ENCODE peak calls at places on chromosomes 13 and 19, in four cellular contexts. One of them, this sample, is unnamed.

GRCh38 chr13:111573801-111574200 is 253.4 kb downstream of the TEX29 start:
- DNase-seq in HCT116: no peak
- DNase-seq in SK-N-DZ: no peak
- DNase-seq in activated naive CD8-positive, alpha-beta T cell treated with anti-CD3 and anti-CD28 coated beads, Interleukin-2, amount 50 U/mL, for 16 hours: no peak
- DNase-seq in this sample: no peak

GRCh38 chr13:33129094-33129832 is 113.0 kb downstream of the KL start:
- DNase-seq in activated naive CD8-positive, alpha-beta T cell treated with anti-CD3 and anti-CD28 coated beads, Interleukin-2, amount 50 U/mL, for 16 hours: no peak
- DNase-seq in SK-N-DZ: no peak
- DNase-seq in HCT116: no peak
- DNase-seq in this sample: no peak

GRCh38 chr13:25167349-25167748 is 4.7 kb downstream of the AMER2 start:
- DNase-seq in SK-N-DZ: no peak
- DNase-seq in activated naive CD8-positive, alpha-beta T cell treated with anti-CD3 and anti-CD28 coated beads, Interleukin-2, amount 50 U/mL, for 16 hours: no peak
- DNase-seq in HCT116: no peak
- DNase-seq in this sample: no peak

GRCh38 chr19:33241530-33242101 is 16.0 kb upstream of the SLC7A10 start:
- DNase-seq in HCT116: no peak
- DNase-seq in activated naive CD8-positive, alpha-beta T cell treated with anti-CD3 and anti-CD28 coated beads, Interleukin-2, amount 50 U/mL, for 16 hours: no peak
- DNase-seq in SK-N-DZ: no peak
- DNase-seq in this sample: no peak

GRCh38 chr19:28881616-28882015 is 331.3 kb downstream of the UQCRFS1 start:
- DNase-seq in HCT116: no peak
- DNase-seq in SK-N-DZ: no peak
- DNase-seq in activated naive CD8-positive, alpha-beta T cell treated with anti-CD3 and anti-CD28 coated beads, Interleukin-2, amount 50 U/mL, for 16 hours: no peak
- DNase-seq in this sample: no peak

GRCh38 chr13:95298971-95299627 is 2.2 kb downstream of the ABCC4 start:
- DNase-seq in activated naive CD8-positive, alpha-beta T cell treated with anti-CD3 and anti-CD28 coated beads, Interleukin-2, amount 50 U/mL, for 16 hours: no peak
- DNase-seq in SK-N-DZ: no peak
- DNase-seq in HCT116: peak; percentile 36
- DNase-seq in this sample: no peak

GRCh38 chr19:23241433-23241832 is 8.8 kb downstream of the ZNF724 start:
- DNase-seq in SK-N-DZ: no peak
- DNase-seq in HCT116: no peak
- DNase-seq in activated naive CD8-positive, alpha-beta T cell treated with anti-CD3 and anti-CD28 coated beads, Interleukin-2, amount 50 U/mL, for 16 hours: no peak
- DNase-seq in this sample: no peak

GRCh38 chr19:47097396-47098217 is 16.0 kb downstream of the ZC3H4 start:
- DNase-seq in activated naive CD8-positive, alpha-beta T cell treated with anti-CD3 and anti-CD28 coated beads, Interleukin-2, amount 50 U/mL, for 16 hours: no peak
- DNase-seq in SK-N-DZ: no peak
- DNase-seq in HCT116: no peak
- DNase-seq in this sample: peak; percentile 41

GRCh38 chr13:50140153-50140552 is 124.9 kb downstream of the KCNRG start:
- DNase-seq in activated naive CD8-positive, alpha-beta T cell treated with anti-CD3 and anti-CD28 coated beads, Interleukin-2, amount 50 U/mL, for 16 hours: no peak
- DNase-seq in HCT116: no peak
- DNase-seq in SK-N-DZ: no peak
- DNase-seq in this sample: no peak

GRCh38 chr13:101869553-101869952 is 417.1 kb downstream of the ITGBL1 start:
- DNase-seq in activated naive CD8-positive, alpha-beta T cell treated with anti-CD3 and anti-CD28 coated beads, Interleukin-2, amount 50 U/mL, for 16 hours: no peak
- DNase-seq in HCT116: no peak
- DNase-seq in SK-N-DZ: no peak
- DNase-seq in this sample: no peak

GRCh38 chr19:1503089-1503924 is 9.5 kb downstream of the ADAMTSL5 start:
- DNase-seq in HCT116: no peak
- DNase-seq in activated naive CD8-positive, alpha-beta T cell treated with anti-CD3 and anti-CD28 coated beads, Interleukin-2, amount 50 U/mL, for 16 hours: peak; percentile 39
- DNase-seq in SK-N-DZ: peak; percentile 60
- DNase-seq in this sample: peak; percentile 75

GRCh38 chr19:52140077-52140710 is 456 bp upstream of the ZNF616 start:
- DNase-seq in SK-N-DZ: no peak
- DNase-seq in HCT116: no peak
- DNase-seq in activated naive CD8-positive, alpha-beta T cell treated with anti-CD3 and anti-CD28 coated beads, Interleukin-2, amount 50 U/mL, for 16 hours: no peak
- DNase-seq in this sample: no peak

GRCh38 chr19:47228168-47228936 is 2.6 kb downstream of the BBC3 start:
- DNase-seq in activated naive CD8-positive, alpha-beta T cell treated with anti-CD3 and anti-CD28 coated beads, Interleukin-2, amount 50 U/mL, for 16 hours: no peak
- DNase-seq in HCT116: no peak
- DNase-seq in SK-N-DZ: no peak
- DNase-seq in this sample: peak; percentile 43

GRCh38 chr19:12202250-12202649 is 39.4 kb downstream of the ZNF136 start:
- DNase-seq in activated naive CD8-positive, alpha-beta T cell treated with anti-CD3 and anti-CD28 coated beads, Interleukin-2, amount 50 U/mL, for 16 hours: peak; percentile 17
- DNase-seq in HCT116: no peak
- DNase-seq in SK-N-DZ: peak; percentile 26
- DNase-seq in this sample: no peak

GRCh38 chr19:2455481-2456300 is 1.1 kb downstream of the LMNB2 start:
- DNase-seq in HCT116: no peak
- DNase-seq in SK-N-DZ: no peak
- DNase-seq in activated naive CD8-positive, alpha-beta T cell treated with anti-CD3 and anti-CD28 coated beads, Interleukin-2, amount 50 U/mL, for 16 hours: no peak
- DNase-seq in this sample: peak; percentile 44

GRCh38 chr19:3801412-3802096 is 15.4 kb upstream of the MATK start:
- DNase-seq in SK-N-DZ: no peak
- DNase-seq in activated naive CD8-positive, alpha-beta T cell treated with anti-CD3 and anti-CD28 coated beads, Interleukin-2, amount 50 U/mL, for 16 hours: peak; percentile 29
- DNase-seq in HCT116: no peak
- DNase-seq in this sample: peak; percentile 52

GRCh38 chr13:73015799-73016198 is 43.0 kb upstream of the KLF5 start:
- DNase-seq in HCT116: no peak
- DNase-seq in SK-N-DZ: no peak
- DNase-seq in activated naive CD8-positive, alpha-beta T cell treated with anti-CD3 and anti-CD28 coated beads, Interleukin-2, amount 50 U/mL, for 16 hours: no peak
- DNase-seq in this sample: no peak

GRCh38 chr13:39527961-39528720 is 74.9 kb downstream of the LHFPL6 start:
- DNase-seq in activated naive CD8-positive, alpha-beta T cell treated with anti-CD3 and anti-CD28 coated beads, Interleukin-2, amount 50 U/mL, for 16 hours: no peak
- DNase-seq in HCT116: peak; percentile 18
- DNase-seq in SK-N-DZ: no peak
- DNase-seq in this sample: no peak

GRCh38 chr13:43329702-43330101 is 306.3 kb downstream of the DNAJC15 start:
- DNase-seq in HCT116: no peak
- DNase-seq in SK-N-DZ: no peak
- DNase-seq in activated naive CD8-positive, alpha-beta T cell treated with anti-CD3 and anti-CD28 coated beads, Interleukin-2, amount 50 U/mL, for 16 hours: no peak
- DNase-seq in this sample: no peak

GRCh38 chr13:45527699-45528462 is 63.1 kb downstream of the COG3 start:
- DNase-seq in activated naive CD8-positive, alpha-beta T cell treated with anti-CD3 and anti-CD28 coated beads, Interleukin-2, amount 50 U/mL, for 16 hours: no peak
- DNase-seq in SK-N-DZ: no peak
- DNase-seq in HCT116: no peak
- DNase-seq in this sample: no peak

GRCh38 chr13:74633734-74634133 is 499.5 kb upstream of the KLF12 start:
- DNase-seq in HCT116: no peak
- DNase-seq in SK-N-DZ: no peak
- DNase-seq in activated naive CD8-positive, alpha-beta T cell treated with anti-CD3 and anti-CD28 coated beads, Interleukin-2, amount 50 U/mL, for 16 hours: no peak
- DNase-seq in this sample: no peak

GRCh38 chr19:46040952-46041500 is at the start of gene IGFL4:
- DNase-seq in activated naive CD8-positive, alpha-beta T cell treated with anti-CD3 and anti-CD28 coated beads, Interleukin-2, amount 50 U/mL, for 16 hours: no peak
- DNase-seq in HCT116: no peak
- DNase-seq in SK-N-DZ: no peak
- DNase-seq in this sample: no peak

GRCh38 chr13:109918179-109918651 is 131.8 kb upstream of the IRS2 start:
- DNase-seq in SK-N-DZ: no peak
- DNase-seq in activated naive CD8-positive, alpha-beta T cell treated with anti-CD3 and anti-CD28 coated beads, Interleukin-2, amount 50 U/mL, for 16 hours: no peak
- DNase-seq in HCT116: no peak
- DNase-seq in this sample: no peak

GRCh38 chr19:39263912-39264305 is 4.3 kb upstream of the IFNL2 start:
- DNase-seq in activated naive CD8-positive, alpha-beta T cell treated with anti-CD3 and anti-CD28 coated beads, Interleukin-2, amount 50 U/mL, for 16 hours: no peak
- DNase-seq in HCT116: no peak
- DNase-seq in SK-N-DZ: no peak
- DNase-seq in this sample: no peak

GRCh38 chr13:112956516-112957294 is 12.3 kb upstream of the MCF2L start:
- DNase-seq in HCT116: no peak
- DNase-seq in SK-N-DZ: peak; percentile 55
- DNase-seq in activated naive CD8-positive, alpha-beta T cell treated with anti-CD3 and anti-CD28 coated beads, Interleukin-2, amount 50 U/mL, for 16 hours: no peak
- DNase-seq in this sample: no peak

GRCh38 chr19:43901395-43902390 is 33.4 kb downstream of the ZNF45 start:
- DNase-seq in HCT116: no peak
- DNase-seq in activated naive CD8-positive, alpha-beta T cell treated with anti-CD3 and anti-CD28 coated beads, Interleukin-2, amount 50 U/mL, for 16 hours: peak; percentile 21
- DNase-seq in SK-N-DZ: peak; percentile 85
- DNase-seq in this sample: peak; percentile 85

GRCh38 chr19:3304871-3305423 is 61.4 kb upstream of the NFIC start:
- DNase-seq in activated naive CD8-positive, alpha-beta T cell treated with anti-CD3 and anti-CD28 coated beads, Interleukin-2, amount 50 U/mL, for 16 hours: peak; percentile 59
- DNase-seq in SK-N-DZ: peak; percentile 64
- DNase-seq in HCT116: peak; percentile 56
- DNase-seq in this sample: peak; percentile 76

GRCh38 chr19:18860725-18861124 is 29.0 kb downstream of the UPF1 start:
- DNase-seq in SK-N-DZ: no peak
- DNase-seq in HCT116: no peak
- DNase-seq in activated naive CD8-positive, alpha-beta T cell treated with anti-CD3 and anti-CD28 coated beads, Interleukin-2, amount 50 U/mL, for 16 hours: no peak
- DNase-seq in this sample: no peak

GRCh38 chr13:33164331-33164730 is 121.2 kb downstream of the STARD13 start:
- DNase-seq in SK-N-DZ: no peak
- DNase-seq in HCT116: no peak
- DNase-seq in activated naive CD8-positive, alpha-beta T cell treated with anti-CD3 and anti-CD28 coated beads, Interleukin-2, amount 50 U/mL, for 16 hours: no peak
- DNase-seq in this sample: no peak

GRCh38 chr19:51246153-51246552 is 4.7 kb upstream of the SIGLECL1 start:
- DNase-seq in activated naive CD8-positive, alpha-beta T cell treated with anti-CD3 and anti-CD28 coated beads, Interleukin-2, amount 50 U/mL, for 16 hours: no peak
- DNase-seq in SK-N-DZ: no peak
- DNase-seq in HCT116: no peak
- DNase-seq in this sample: no peak

GRCh38 chr13:62337109-62337880 is 921.6 kb upstream of the PCDH20 start:
- DNase-seq in HCT116: no peak
- DNase-seq in SK-N-DZ: peak; percentile 98
- DNase-seq in activated naive CD8-positive, alpha-beta T cell treated with anti-CD3 and anti-CD28 coated beads, Interleukin-2, amount 50 U/mL, for 16 hours: no peak
- DNase-seq in this sample: peak; percentile 59

GRCh38 chr19:36489920-36490415 is 607 bp upstream of the ZNF566 start:
- DNase-seq in SK-N-DZ: peak; percentile 97
- DNase-seq in activated naive CD8-positive, alpha-beta T cell treated with anti-CD3 and anti-CD28 coated beads, Interleukin-2, amount 50 U/mL, for 16 hours: peak; percentile 42
- DNase-seq in HCT116: no peak
- DNase-seq in this sample: peak; percentile 89

GRCh38 chr13:50871405-50871804 is 27.9 kb upstream of the DLEU7 start:
- DNase-seq in activated naive CD8-positive, alpha-beta T cell treated with anti-CD3 and anti-CD28 coated beads, Interleukin-2, amount 50 U/mL, for 16 hours: no peak
- DNase-seq in SK-N-DZ: no peak
- DNase-seq in HCT116: no peak
- DNase-seq in this sample: no peak

GRCh38 chr19:18508585-18508984 is 13.3 kb downstream of the ELL start:
- DNase-seq in activated naive CD8-positive, alpha-beta T cell treated with anti-CD3 and anti-CD28 coated beads, Interleukin-2, amount 50 U/mL, for 16 hours: no peak
- DNase-seq in HCT116: no peak
- DNase-seq in SK-N-DZ: no peak
- DNase-seq in this sample: no peak